ENCODE peak calls at places on chromosomes 4 and X, in eight cellular contexts. A, F, S, K, B, W, Y and H are unnamed samples. For H3K27me3, the result is how much of the 10 kb centered on the place peaks cover.

GRCh38 chr4:111838406-111838930 is 306.8 kb upstream of the FAM241A start:
- DNase-seq in A (no peak), F (no peak), S (no peak), K (no peak), B (no peak), W (no peak), Y (no peak), H (no peak)

GRCh38 chrX:63349307-63349706 is 1.8 kb downstream of the SPIN4 start:
- DNase-seq in A (no peak), F (no peak), S (no peak), K (no peak), B (no peak), W (no peak), Y (no peak), H (no peak)

GRCh38 chr4:37803348-37803973 is 23.0 kb upstream of the PGM2 start:
- DNase-seq in A (no peak), F (no peak), S (no peak), K (peak), B (peak), W (no peak), Y (no peak), H (no peak)

GRCh38 chr4:17166954-17167353 is 268.5 kb upstream of the LDB2 start:
- DNase-seq in A (no peak), F (peak), S (no peak), K (no peak), B (no peak), W (no peak), Y (peak), H (no peak)

GRCh38 chr4:83150563-83151330 is 36.2 kb upstream of the PLAC8 start:
- DNase-seq in A (no peak), F (peak), S (no peak), K (no peak), B (no peak), W (no peak), Y (no peak), H (no peak)

GRCh38 chr4:40924096-40924792 is 174.5 kb downstream of the NSUN7 start:
- DNase-seq in A (peak), F (no peak), S (no peak), K (peak), B (peak), W (peak), Y (peak), H (peak)

GRCh38 chrX:81174286-81174685 is 27.4 kb downstream of the HMGN5 start:
- DNase-seq in A (no peak), F (no peak), S (no peak), K (no peak), B (peak), W (no peak), Y (no peak), H (no peak)

GRCh38 chr4:126939401-126939800 is 693.4 kb upstream of the INTU start:
- DNase-seq in A (no peak), F (no peak), S (no peak), K (no peak), B (peak), W (no peak), Y (no peak), H (no peak)

DNA sequence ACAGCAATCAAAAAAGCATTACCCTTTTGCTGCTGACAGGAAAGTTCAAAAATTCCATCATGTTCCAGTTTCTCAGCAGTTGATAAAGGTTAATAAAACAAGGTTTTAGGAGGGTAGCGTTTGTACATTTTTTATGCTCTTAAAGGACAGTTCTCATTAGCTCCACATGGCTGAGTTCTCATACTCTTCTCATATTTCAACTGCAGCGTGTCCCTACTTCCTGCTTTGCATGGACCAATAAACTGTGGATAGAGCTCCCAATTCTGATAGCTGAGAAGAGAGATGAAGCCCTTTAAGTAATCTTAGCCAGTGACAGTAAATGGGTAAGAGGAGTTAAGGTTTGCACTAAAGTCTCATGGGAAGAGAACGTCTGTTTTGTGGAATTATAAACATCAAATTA is 53.5 kb downstream of the SPANXA2 start:
- DNase-seq in A (no peak), F (no peak), S (no peak), K (no peak), B (peak), W (no peak), Y (no peak), H (no peak)
- H3K27me3 ChIP-seq in A (under half), F (under half), S (under half), K (under half), B (under half), W (under half), Y (under half), H (under half)

GRCh38 chr4:121696641-121697461 is at the start of gene ANXA5:
- DNase-seq in A (peak), F (peak), S (peak), K (peak), B (peak), W (peak), Y (peak), H (peak)
- TF ChIP-seq POLR2A in A (peak), F (peak), S (peak), K (no peak), B (peak), W (peak), Y (peak), H (no peak)

GRCh38 chr4:182876006-182876405 is 41.2 kb downstream of the DCTD start:
- DNase-seq in A (no peak), F (no peak), S (no peak), K (no peak), B (no peak), W (no peak), Y (no peak), H (peak)
- H3K27me3 ChIP-seq in A (under half), F (under half), S (under half), K (under half), B (under half), W (under half), Y (under half), H (under half)

DNA sequence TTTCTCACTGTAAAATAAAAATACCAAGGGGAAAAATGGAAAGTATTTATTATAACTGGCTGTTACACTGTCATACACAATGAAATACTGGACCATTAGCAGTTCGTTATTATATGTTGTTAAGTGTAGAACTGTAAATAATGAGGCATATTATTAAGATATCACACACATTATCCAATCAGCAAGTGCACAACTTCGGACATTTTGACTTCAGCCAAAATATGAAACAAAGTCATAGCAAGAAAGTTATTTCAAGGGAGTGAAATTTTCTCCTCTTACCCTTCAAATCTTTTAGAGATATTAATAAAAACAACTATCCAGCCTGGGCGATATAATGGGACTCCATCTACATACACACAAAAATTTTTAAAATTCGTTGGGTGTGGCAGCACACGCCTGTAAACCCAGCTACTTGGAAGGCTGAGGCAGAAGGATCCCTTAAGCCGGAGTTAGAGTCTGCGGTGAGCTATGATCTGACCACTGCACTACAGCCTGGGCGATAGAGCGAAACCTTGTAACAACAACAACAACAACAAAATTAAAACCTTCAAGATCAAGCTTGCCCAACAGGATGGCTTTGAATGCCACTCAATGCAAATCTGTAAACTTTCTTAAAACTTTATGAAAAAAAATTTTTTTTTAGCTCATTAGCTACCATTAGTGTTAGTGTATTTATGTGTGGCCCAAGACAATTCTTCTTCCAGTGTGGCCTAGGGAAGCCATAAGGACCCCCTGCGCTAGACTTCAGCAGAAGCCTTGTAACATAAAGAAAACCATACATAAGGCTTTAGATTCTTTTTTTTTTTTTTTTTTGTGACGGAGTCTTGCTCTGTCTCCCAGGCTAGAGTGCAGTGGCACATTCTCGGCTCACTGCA is 1.3 kb upstream of the CISD2 start:
- DNase-seq in A (no peak), F (no peak), S (no peak), K (no peak), B (no peak), W (no peak), Y (no peak), H (no peak)
- TF ChIP-seq POLR2A in A (no peak), F (no peak), S (no peak), K (no peak), B (no peak), W (no peak), Y (no peak), H (no peak)

GRCh38 chrX:85114776-85115175 is 111.1 kb downstream of the APOOL start:
- DNase-seq in A (no peak), F (no peak), S (no peak), K (no peak), B (no peak), W (no peak), Y (no peak), H (no peak)
- H3K27me3 ChIP-seq in A (under half), F (under half), S (under half), K (under half), B (under half), W (under half), Y (under half), H (under half)